ENCODE peak calls at places on chromosomes 11 and 22, in six cellular contexts. H is foreskin keratinocyte; K is LHCN-M2; F is progenitor cell of endocrine pancreas; Y is stimulated activated CD8-positive, alpha-beta memory T cell treated with anti-CD3 and anti-CD28 coated beads, Interleukin-4, amount 100 ng/mL, for 24 hours; W is NCI-H1417. O is an unnamed sample.

GRCh38 chr11:133136376-133136775 is 395.9 kb downstream of the OPCML start:
- DNase-seq in F (no peak), W (no peak), Y (no peak), H (no peak), K (no peak), O (no peak)

GRCh38 chr22:36350751-36351594 is 36.8 kb downstream of the MYH9 start:
- DNase-seq in F (peak; percentile 33), W (no peak), K (no peak), Y (no peak), H (peak; percentile 53), O (no peak)

GRCh38 chr11:61701298-61701993 is 21.3 kb downstream of the DAGLA start:
- DNase-seq in W (peak; percentile 66), Y (no peak), H (no peak), K (no peak), F (no peak), O (peak; percentile 32)

GRCh38 chr11:72856551-72857342 is 42.5 kb downstream of the ATG16L2 start:
- DNase-seq in K (no peak), F (no peak), Y (no peak), W (no peak), H (no peak), O (no peak)

GRCh38 chr11:124801014-124801413 is 808 bp upstream of the MSANTD2 start:
- DNase-seq in F (no peak), K (peak; percentile 70), H (peak; percentile 55), Y (no peak), W (no peak), O (no peak)

GRCh38 chr22:50734343-50734771 is 3.6 kb upstream of the ACR start:
- DNase-seq in F (no peak), W (no peak), H (no peak), Y (no peak), K (no peak), O (no peak)

GRCh38 chr11:110160016-110160415 is 66.8 kb downstream of the ZC3H12C start:
- DNase-seq in Y (no peak), F (no peak), W (no peak), K (no peak), H (no peak), O (no peak)

GRCh38 chr22:23219787-23220484 is 39.6 kb downstream of the BCR start:
- DNase-seq in F (no peak), W (peak; percentile 2), H (peak; percentile 67), Y (peak; percentile 44), K (peak; percentile 41), O (peak; percentile 32)

GRCh38 chr11:80155412-80156017 is 714.7 kb upstream of the TENM4 start:
- DNase-seq in K (peak; percentile 49), Y (no peak), F (no peak), W (no peak), H (peak; percentile 26), O (no peak)

GRCh38 chr11:22466809-22467208 is 128.6 kb downstream of the SLC17A6 start:
- DNase-seq in W (no peak), K (no peak), Y (no peak), H (peak; percentile 98), F (no peak), O (no peak)

GRCh38 chr11:115190196-115190595 is 314.0 kb downstream of the CADM1 start:
- DNase-seq in H (no peak), K (no peak), Y (no peak), W (no peak), F (no peak), O (no peak)

GRCh38 chr11:68337399-68337835 is 25.0 kb downstream of the LRP5 start:
- DNase-seq in H (peak; percentile 76), K (no peak), Y (no peak), F (no peak), W (no peak), O (no peak)

GRCh38 chr11:34633990-34634725 is 13.3 kb downstream of the EHF start:
- DNase-seq in F (no peak), K (no peak), H (peak; percentile 82), Y (no peak), W (peak; percentile 31), O (no peak)

GRCh38 chr11:106727261-106727660 is 291.0 kb downstream of the GUCY1A2 start:
- DNase-seq in W (no peak), K (no peak), H (no peak), F (no peak), Y (no peak), O (no peak)

GRCh38 chr11:2909145-2909914 is 19.9 kb downstream of the PHLDA2 start:
- DNase-seq in W (no peak), K (no peak), H (no peak), F (no peak), Y (no peak), O (no peak)

GRCh38 chr11:126175261-126175885 is 36.1 kb downstream of the RPUSD4 start:
- DNase-seq in Y (no peak), W (no peak), K (no peak), F (no peak), H (peak; percentile 19), O (no peak)

GRCh38 chr11:36162909-36163434 is 126.3 kb downstream of the COMMD9 start:
- DNase-seq in Y (no peak), W (no peak), H (no peak), K (no peak), F (no peak), O (peak; percentile 22)

GRCh38 chr11:100827934-100828661 is 141.0 kb downstream of the ARHGAP42 start:
- DNase-seq in K (peak; percentile 35), F (peak; percentile 24), H (peak; percentile 64), W (peak; percentile 80), Y (no peak), O (no peak)

GRCh38 chr11:68948948-68949347 is 31.8 kb downstream of the MRGPRD start:
- DNase-seq in F (no peak), Y (no peak), K (no peak), H (no peak), W (no peak), O (no peak)

GRCh38 chr11:118226294-118226693 is 1.5 kb upstream of the JAML start:
- DNase-seq in Y (no peak), F (no peak), W (no peak), H (peak; percentile 33), K (peak; percentile 19), O (no peak)

GRCh38 chr22:42425989-42426355 is 6.2 kb downstream of the NFAM1 start:
- DNase-seq in K (no peak), H (no peak), Y (no peak), F (no peak), W (no peak), O (no peak)

GRCh38 chr11:68213555-68214172 is 568 bp upstream of the KMT5B start:
- DNase-seq in H (peak; percentile 86), Y (peak; percentile 66), W (peak; percentile 99), F (peak; percentile 81), K (peak; percentile 91), O (peak; percentile 58)

GRCh38 chr11:102317099-102317767 is at the start of gene BIRC3:
- DNase-seq in K (peak; percentile 96), W (peak; percentile 96), Y (peak; percentile 81), H (peak; percentile 99), F (peak; percentile 21), O (peak; percentile 38)

GRCh38 chr11:2670541-2671100 is 29.2 kb downstream of the KCNQ1OT1 start:
- DNase-seq in F (no peak), W (no peak), Y (no peak), H (no peak), K (no peak), O (no peak)

GRCh38 chr22:23099525-23099792 is 29.1 kb downstream of the GNAZ start:
- DNase-seq in Y (no peak), W (no peak), H (no peak), F (no peak), K (no peak), O (no peak)

GRCh38 chr11:100484948-100485347 is 202.1 kb upstream of the ARHGAP42 start:
- DNase-seq in Y (no peak), W (no peak), H (peak; percentile 72), F (no peak), K (no peak), O (no peak)

GRCh38 chr22:43796567-43796966 is 15.5 kb downstream of the EFCAB6 start:
- DNase-seq in F (no peak), W (no peak), K (peak; percentile 28), H (peak; percentile 17), Y (no peak), O (no peak)

GRCh38 chr11:65493367-65494176 is 5.3 kb upstream of the MALAT1 start:
- DNase-seq in Y (no peak), K (peak; percentile 98), F (no peak), W (no peak), H (peak; percentile 99), O (no peak)

GRCh38 chr11:126992065-126992803 is 8.3 kb downstream of the KIRREL3 start:
- DNase-seq in W (no peak), F (no peak), Y (no peak), H (peak; percentile 91), K (peak; percentile 96), O (no peak)

GRCh38 chr22:44735518-44736428 is 16.6 kb upstream of the ARHGAP8 start:
- DNase-seq in H (no peak), Y (peak; percentile 78), K (no peak), F (peak; percentile 91), W (peak; percentile 35), O (no peak)

GRCh38 chr11:61134801-61135257 is 26.4 kb downstream of the VPS37C start:
- DNase-seq in H (no peak), F (no peak), Y (no peak), W (no peak), K (no peak), O (no peak)

GRCh38 chr11:28011813-28012212 is 96.1 kb downstream of the KIF18A start:
- DNase-seq in Y (no peak), W (no peak), F (no peak), K (no peak), H (no peak), O (no peak)

GRCh38 chr11:57633394-57634058 is 16.2 kb downstream of the YPEL4 start:
- DNase-seq in W (no peak), H (peak; percentile 69), F (no peak), K (no peak), Y (no peak), O (no peak)

GRCh38 chr11:25515576-25515975 is 816.4 kb upstream of the ANO3 start:
- DNase-seq in Y (no peak), W (no peak), K (no peak), H (no peak), F (no peak), O (no peak)

GRCh38 chr11:118401880-118402590 is 629 bp downstream of the ATP5MG start:
- DNase-seq in H (peak; percentile 51), W (no peak), Y (no peak), K (peak; percentile 61), F (no peak), O (no peak)

GRCh38 chr11:118631109-118631508 is 23.7 kb downstream of the PHLDB1 start:
- DNase-seq in H (no peak), W (no peak), K (no peak), Y (no peak), F (no peak), O (no peak)

O was measured in DMS 273 treated with DMSO at 0.1 percent for 48 hours.